ENCODE peak calls at places on chromosomes 2 and 18, in seven cellular contexts. Y is fibroblast of lung, J is lower lobe of right lung, E is HL-60, C is RWPE1, W is mammary epithelial cell, H is AG10803. X is an unnamed sample.

GRCh38 chr2:200615247-200615646 is 29.4 kb downstream of the AOX1 start:
- DNase-seq in E (peak), C (peak), W (peak), Y (peak), H (peak), J (no peak), X (no peak)

GRCh38 chr18:9135912-9136314 is 668 bp upstream of the ANKRD12 start:
- DNase-seq in W (peak), H (no peak), E (peak), C (peak), J (no peak), Y (no peak), X (no peak)

GRCh38 chr2:112480540-112481049 is 1.4 kb upstream of the TTL start:
- DNase-seq in H (no peak), E (peak), W (no peak), Y (no peak), C (no peak), J (no peak), X (no peak)

GRCh38 chr2:142040554-142040953 is 90.3 kb downstream of the LRP1B start:
- DNase-seq in E (no peak), W (no peak), Y (no peak), H (no peak), C (no peak), J (no peak), X (no peak)

GRCh38 chr2:189613077-189613636 is 32.6 kb upstream of the SLC40A1 start:
- DNase-seq in W (no peak), E (no peak), J (no peak), C (no peak), Y (peak), H (peak), X (no peak)

GRCh38 chr2:105299290-105299689 is 30.2 kb downstream of the TGFBRAP1 start:
- DNase-seq in E (no peak), W (no peak), H (no peak), C (no peak), J (no peak), Y (no peak), X (no peak)

GRCh38 chr2:238336151-238336550 is 15.8 kb downstream of the TRAF3IP1 start:
- DNase-seq in E (no peak), J (no peak), W (no peak), Y (peak), H (no peak), C (no peak), X (no peak)

GRCh38 chr2:73003027-73003426 is 68.5 kb downstream of the SFXN5 start:
- DNase-seq in E (no peak), C (no peak), Y (no peak), W (no peak), H (no peak), J (no peak), X (no peak)

GRCh38 chr2:229273384-229274338 is 2.6 kb upstream of the PID1 start:
- DNase-seq in H (peak), C (peak), J (peak), W (peak), Y (peak), E (peak), X (no peak)

GRCh38 chr2:86372641-86373502 is 35.4 kb upstream of the REEP1 start:
- DNase-seq in Y (peak), C (peak), E (peak), W (peak), H (peak), J (no peak), X (no peak)

GRCh38 chr2:159208449-159208848 is 78.1 kb downstream of the WDSUB1 start:
- DNase-seq in C (no peak), E (no peak), H (no peak), J (no peak), W (no peak), Y (no peak), X (no peak)
- TF ChIP-seq CTCF in C (no peak), E (no peak), H (no peak), J (no peak), W (no peak), Y (no peak), X (no peak)

DNA sequence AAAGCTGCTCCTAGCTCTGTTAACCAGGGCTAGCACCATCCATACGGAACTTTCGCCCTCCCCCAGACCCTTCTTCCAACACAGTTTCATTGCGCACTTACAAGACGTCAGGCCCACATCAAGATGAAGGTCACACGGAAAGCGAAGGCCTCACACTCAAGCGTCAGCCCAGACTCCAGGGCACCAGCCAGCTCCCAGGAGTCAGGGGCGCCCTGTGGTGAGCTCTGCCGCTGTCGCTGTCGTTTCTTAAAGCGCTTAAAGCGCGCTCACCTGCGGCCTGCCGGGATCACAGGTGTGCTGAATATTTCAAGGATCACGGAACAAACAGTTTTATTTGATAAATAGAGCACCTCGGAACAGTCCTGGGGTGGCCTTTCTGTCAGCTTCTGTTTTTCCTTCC is 163.1 kb downstream of the CDH20 start:
- DNase-seq in W (no peak), J (no peak), C (no peak), H (no peak), E (no peak), Y (no peak), X (no peak)
- TF ChIP-seq CTCF in W (no peak), J (no peak), C (no peak), H (no peak), E (no peak), Y (no peak), X (no peak)

GRCh38 chr2:187594801-187595200 is 40.6 kb upstream of the TFPI start:
- DNase-seq in Y (no peak), J (no peak), W (no peak), E (no peak), C (no peak), H (no peak), X (no peak)
- TF ChIP-seq CTCF in Y (no peak), J (no peak), W (no peak), E (no peak), C (no peak), H (no peak), X (no peak)

DNA sequence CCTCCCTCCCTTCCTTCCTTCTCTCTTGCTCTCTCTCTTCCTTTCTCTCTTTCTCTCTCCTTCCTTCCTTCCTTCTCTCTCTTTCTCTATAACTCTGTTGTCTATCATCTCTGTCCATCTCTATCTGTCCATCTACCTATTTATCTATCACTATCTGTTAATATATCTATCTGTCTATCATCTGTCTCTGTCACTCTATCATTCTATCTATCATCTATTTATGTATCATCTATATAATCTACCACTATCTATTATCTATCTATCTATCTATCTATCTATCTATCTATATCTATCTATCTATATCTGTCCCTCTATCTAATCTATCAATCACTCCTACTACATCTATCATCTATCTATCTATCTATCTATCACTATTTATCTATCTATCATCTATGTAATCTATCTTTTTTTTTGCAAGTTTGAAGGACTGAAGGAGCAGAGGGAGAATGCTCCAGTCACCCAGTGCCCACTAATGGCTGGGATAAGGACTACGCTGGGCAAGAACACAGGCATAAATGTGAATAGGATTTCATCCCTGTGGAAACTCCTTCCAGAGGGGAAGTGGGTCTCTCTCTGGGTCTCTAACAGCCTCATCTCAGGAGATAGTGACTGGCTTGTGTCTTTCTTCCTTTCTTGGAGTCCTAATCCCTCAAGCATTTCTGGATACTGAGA is 427.0 kb downstream of the LPIN1 start:
- DNase-seq in H (peak), E (no peak), C (no peak), Y (no peak), J (no peak), W (no peak), X (no peak)
- TF ChIP-seq CTCF in H (peak), E (no peak), C (no peak), Y (peak), J (no peak), W (peak), X (no peak)

DNA sequence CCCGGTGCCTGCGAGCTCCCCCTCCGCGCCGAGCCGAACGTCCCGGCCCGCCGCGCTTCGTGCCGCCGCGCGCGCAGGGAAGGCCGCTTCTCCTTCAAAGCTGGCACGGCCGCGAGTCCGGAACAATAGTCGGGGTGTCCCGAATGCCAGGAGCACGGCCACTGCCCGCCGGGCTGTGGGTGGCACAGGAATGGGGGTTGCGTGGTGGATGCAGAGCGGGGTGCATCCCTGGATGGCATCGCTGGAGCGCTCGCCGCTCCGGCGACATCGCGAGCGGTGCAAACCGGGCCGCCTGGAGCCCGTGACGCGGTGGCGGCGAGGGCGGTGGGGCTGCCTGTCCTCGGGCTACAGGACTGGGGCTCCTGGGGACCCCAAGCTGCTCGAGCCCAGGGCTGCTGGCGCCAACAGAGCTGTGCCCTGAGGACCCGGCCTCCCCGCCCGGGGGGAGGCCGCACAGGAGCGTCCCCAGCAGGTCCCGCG is 1.1 kb upstream of the SATB2 start:
- DNase-seq in C (no peak), J (peak), W (peak), E (no peak), H (no peak), Y (no peak), X (no peak)
- TF ChIP-seq CTCF in C (peak), J (no peak), W (no peak), E (no peak), H (no peak), Y (no peak), X (no peak)

GRCh38 chr2:224378087-224379085 is 23.5 kb downstream of the FAM124B start:
- DNase-seq in J (no peak), E (no peak), Y (no peak), W (no peak), H (no peak), C (no peak), X (no peak)
- TF ChIP-seq CTCF in J (no peak), E (no peak), Y (no peak), W (peak), H (peak), C (no peak), X (no peak)

X was measured in activated B cell treated with CpG ODN at 0.5 μM for 24 hours.